ENCODE peak calls at places on chromosomes 16 and 17, in six cellular contexts. K, X, G, V, A and P are unnamed samples.

GRCh38 chr16:57178296-57178695 is 7.5 kb downstream of the PSME3IP1 start:
- DNase-seq in K (no peak), X (no peak), G (no peak), V (no peak), A (no peak), P (no peak)

GRCh38 chr17:19440421-19440820 is 29.4 kb downstream of the RNF112 start:
- DNase-seq in K (no peak), X (no peak), G (no peak), V (no peak), A (no peak), P (no peak)

GRCh38 chr16:67025151-67025550 is 3.8 kb upstream of the CBFB start:
- DNase-seq in K (no peak), X (no peak), G (no peak), V (no peak), A (no peak), P (no peak)

GRCh38 chr16:3266873-3267537 is 10.6 kb upstream of the MEFV start:
- DNase-seq in K (peak), X (no peak), G (peak), V (peak), A (peak), P (no peak)

GRCh38 chr16:88464447-88465318 is 11.6 kb downstream of the ZFPM1 start:
- DNase-seq in K (no peak), X (no peak), G (peak), V (no peak), A (peak), P (no peak)

GRCh38 chr17:10144976-10145375 is 53.4 kb downstream of the GAS7 start:
- DNase-seq in K (no peak), X (no peak), G (no peak), V (no peak), A (no peak), P (no peak)

GRCh38 chr16:77564791-77565390 is 130.1 kb upstream of the ADAMTS18 start:
- DNase-seq in K (no peak), X (no peak), G (peak), V (peak), A (peak), P (no peak)

GRCh38 chr16:11181889-11182279 is 74.1 kb downstream of the SOCS1 start:
- DNase-seq in K (no peak), X (no peak), G (peak), V (no peak), A (peak), P (no peak)

GRCh38 chr17:3961564-3962047 is 2.6 kb downstream of the ATP2A3 start:
- DNase-seq in K (no peak), X (no peak), G (no peak), V (no peak), A (no peak), P (peak)

DNA sequence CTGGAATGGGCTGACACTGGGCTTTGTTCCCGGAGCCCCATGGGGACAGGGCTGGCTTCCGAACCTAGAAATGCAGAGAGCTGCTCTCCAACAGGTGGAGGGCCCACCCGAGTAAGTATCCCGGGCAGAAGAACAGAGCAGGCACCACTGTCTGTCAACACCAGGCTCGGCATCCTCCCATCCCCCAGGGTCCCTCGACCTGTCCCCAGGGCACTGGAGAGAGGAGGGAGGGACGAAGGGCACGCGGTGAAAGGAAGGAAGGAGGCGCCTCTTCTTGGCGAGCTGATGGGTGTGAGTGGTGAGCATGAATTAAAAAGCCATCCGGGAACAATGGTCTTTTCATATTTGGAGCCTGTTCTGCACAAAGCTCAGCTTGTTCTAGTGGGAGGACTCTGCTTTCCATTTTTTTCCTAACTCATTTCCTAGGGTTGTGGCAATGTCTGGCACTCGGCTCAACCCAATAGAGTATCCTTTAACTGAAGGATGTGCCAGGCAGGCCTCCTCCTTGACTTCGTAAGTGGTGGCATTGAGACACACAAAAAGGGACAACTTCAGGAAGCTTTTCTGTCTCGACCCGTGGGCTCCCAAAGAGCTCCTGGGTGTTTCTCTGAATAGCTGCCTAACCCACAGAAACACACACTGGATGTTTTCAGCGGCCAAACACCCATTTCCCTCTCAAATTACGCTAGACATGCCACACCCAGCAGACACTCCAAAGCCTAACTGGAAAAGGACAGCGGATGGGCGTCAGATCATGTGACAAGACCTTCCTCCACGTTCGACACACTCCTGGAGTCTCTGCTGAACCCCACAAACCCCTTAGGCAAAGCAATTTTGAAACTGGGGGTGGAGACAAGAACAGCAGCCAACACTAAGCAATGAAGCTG is 47.7 kb downstream of the ZFHX3 start:
- DNase-seq in K (no peak), X (no peak), G (peak), V (no peak), A (no peak), P (no peak)
- TF ChIP-seq CTCF in K (no peak), X (no peak), G (no peak), V (no peak), A (no peak), P (no peak)

GRCh38 chr17:7816926-7817642 is 16.9 kb upstream of the KDM6B start:
- DNase-seq in K (peak), X (no peak), G (no peak), V (no peak), A (no peak), P (no peak)
- TF ChIP-seq CTCF in K (no peak), X (no peak), G (no peak), V (no peak), A (no peak), P (no peak)

GRCh38 chr16:82061861-82062525 is 26.9 kb downstream of the HSD17B2 start:
- DNase-seq in K (peak), X (no peak), G (no peak), V (peak), A (peak), P (no peak)
- TF ChIP-seq CTCF in K (peak), X (no peak), G (peak), V (peak), A (peak), P (peak)

DNA sequence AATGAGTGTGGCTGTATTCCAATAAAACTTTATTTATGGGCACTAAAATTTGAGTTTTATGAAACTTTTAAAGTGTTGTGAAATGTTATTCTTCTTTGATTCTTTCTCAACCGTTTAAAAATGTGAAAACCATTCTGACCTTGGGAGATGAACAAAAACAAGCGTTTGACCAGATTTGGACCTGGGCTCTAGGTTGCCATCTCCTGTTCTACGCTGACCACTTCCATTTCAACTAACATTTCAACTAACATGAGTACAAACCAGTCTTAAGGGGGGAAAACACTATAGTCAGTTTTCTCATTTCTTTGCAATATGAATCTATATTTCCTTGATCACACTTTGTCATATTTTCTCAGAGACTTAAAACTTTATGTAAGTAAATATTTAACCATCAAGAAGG is 118.4 kb upstream of the IRX5 start:
- DNase-seq in K (no peak), X (no peak), G (peak), V (no peak), A (peak), P (no peak)
- TF ChIP-seq CTCF in K (peak), X (no peak), G (peak), V (peak), A (peak), P (no peak)

DNA sequence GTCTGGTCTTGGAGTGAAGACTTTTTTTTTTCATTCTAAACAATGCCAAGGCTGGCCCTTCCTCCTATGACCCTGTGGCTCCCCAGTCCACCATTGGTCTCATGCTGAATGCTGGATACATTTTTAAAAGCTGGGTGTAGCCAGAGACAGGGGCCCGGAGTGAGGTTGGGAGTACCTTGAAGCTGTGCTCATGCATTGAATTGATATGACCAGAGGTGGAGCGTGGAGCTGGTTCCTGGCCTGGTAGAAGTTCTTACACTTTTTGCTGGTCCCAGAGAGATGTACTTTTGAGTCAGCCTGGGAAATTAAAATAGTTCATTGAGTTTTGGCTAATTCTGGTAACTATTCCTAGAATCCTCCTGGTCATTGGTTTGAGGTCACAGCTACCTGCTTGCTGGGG is 83.7 kb downstream of the CMIP start:
- DNase-seq in K (no peak), X (no peak), G (no peak), V (no peak), A (no peak), P (no peak)
- TF ChIP-seq CTCF in K (no peak), X (no peak), G (no peak), V (no peak), A (no peak), P (no peak)

GRCh38 chr16:26645629-26646028 is 421.1 kb upstream of the C16orf82 start:
- DNase-seq in K (peak), X (no peak), G (no peak), V (no peak), A (peak), P (peak)
- TF ChIP-seq CTCF in K (peak), X (no peak), G (no peak), V (no peak), A (peak), P (peak)

DNA sequence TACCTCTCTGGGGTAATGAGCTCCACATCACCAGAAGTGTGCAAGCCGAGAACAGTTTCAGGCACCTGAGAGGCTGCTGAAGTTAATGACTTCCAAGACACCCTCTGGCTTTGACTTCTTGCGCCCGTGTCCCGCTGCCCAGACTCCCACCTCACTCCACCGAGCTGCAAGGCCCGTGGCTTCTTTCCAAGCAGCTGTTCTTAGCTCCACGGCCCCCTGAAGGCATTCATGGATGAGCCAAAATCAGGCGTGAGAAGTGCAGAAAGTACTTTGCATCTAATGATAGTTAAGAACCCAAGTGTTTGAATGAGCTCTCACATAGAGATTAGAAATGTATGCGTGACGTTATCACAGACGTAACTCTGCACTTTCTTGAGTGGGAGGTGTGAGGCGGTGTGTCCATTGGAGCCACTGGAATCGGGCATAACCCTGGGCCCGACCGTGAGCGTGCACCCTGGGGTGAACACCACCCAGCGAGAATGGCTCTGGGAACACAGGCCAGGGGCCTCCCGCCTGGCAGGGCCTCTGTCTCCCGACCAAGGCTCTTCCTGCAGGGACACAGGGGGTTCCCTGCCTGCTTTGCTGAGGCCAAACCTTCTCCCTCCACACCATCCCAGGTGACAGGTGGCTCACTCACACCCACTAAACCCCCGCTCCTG is 11.0 kb downstream of the NPTX1 start:
- DNase-seq in K (no peak), X (no peak), G (no peak), V (no peak), A (no peak), P (no peak)
- TF ChIP-seq CTCF in K (no peak), X (no peak), G (no peak), V (no peak), A (no peak), P (no peak)

GRCh38 chr16:84618428-84619102 is 687 bp upstream of the COTL1 start:
- DNase-seq in K (peak), X (no peak), G (peak), V (peak), A (peak), P (peak)
- TF ChIP-seq CTCF in K (no peak), X (no peak), G (peak), V (peak), A (no peak), P (no peak)